ENCODE peak calls at places on chromosomes 3 and 15, in four cellular contexts. L is endothelial cell of umbilical vein, P is HCT116, M is uterus. V is an unnamed sample. For H3K4me1, the result is how much of the 10 kb centered on the place peaks cover.

GRCh38 chr3:17494117-17494809 is 248.2 kb downstream of the TBC1D5 start:
- DNase-seq in L (no peak), M (no peak), P (no peak), V (no peak)

GRCh38 chr3:189727898-189728297 is 96.7 kb downstream of the TP63 start:
- DNase-seq in M (no peak), L (no peak), P (no peak), V (no peak)

GRCh38 chr3:146625117-146625775 is 20.1 kb upstream of the PLSCR5 start:
- DNase-seq in M (no peak), L (peak), P (no peak), V (no peak)

GRCh38 chr3:184565421-184566211 is 4.0 kb downstream of the EPHB3 start:
- DNase-seq in P (peak), L (no peak), M (peak), V (peak)

GRCh38 chr3:195873971-195874370 is 34.4 kb downstream of the TNK2 start:
- DNase-seq in P (no peak), L (no peak), M (no peak), V (peak)

GRCh38 chr3:128483657-128484403 is 9.2 kb downstream of the GATA2 start:
- DNase-seq in M (peak), P (no peak), L (peak), V (no peak)

GRCh38 chr3:52032702-52033408 is 23.5 kb downstream of the DUSP7 start:
- DNase-seq in L (no peak), P (no peak), M (no peak), V (no peak)

GRCh38 chr3:25713316-25713967 is 48.7 kb upstream of the TOP2B start:
- DNase-seq in L (no peak), M (no peak), P (no peak), V (no peak)

GRCh38 chr3:136617123-136617700 is 135.0 kb downstream of the STAG1 start:
- DNase-seq in P (no peak), L (no peak), M (no peak), V (no peak)

GRCh38 chr3:156471431-156471830 is 83.5 kb downstream of the SSR3 start:
- DNase-seq in M (no peak), L (peak), P (no peak), V (no peak)

GRCh38 chr15:71411538-71412482 is 296.5 kb downstream of the THSD4 start:
- DNase-seq in M (peak), L (peak), P (no peak), V (peak)

GRCh38 chr15:62454567-62455172 is 289.6 kb upstream of the C2CD4B start:
- DNase-seq in M (no peak), P (no peak), L (no peak), V (no peak)

GRCh38 chr15:63465104-63465503 is 39.3 kb upstream of the USP3 start:
- DNase-seq in L (no peak), P (no peak), M (no peak), V (no peak)

GRCh38 chr15:36332301-36332700 is 247.1 kb upstream of the CDIN1 start:
- DNase-seq in L (no peak), M (no peak), P (no peak), V (no peak)

GRCh38 chr15:25246641-25247417 is 192.0 kb downstream of the UBE3A start:
- DNase-seq in P (no peak), L (no peak), M (peak), V (peak)

GRCh38 chr15:96160269-96160668 is 170.2 kb upstream of the NR2F2 start:
- DNase-seq in P (no peak), L (peak), M (peak), V (peak)

GRCh38 chr3:75321060-75321459 is 343.1 kb upstream of the FRG2C start:
- DNase-seq in P (no peak), M (no peak), L (no peak), V (no peak)

GRCh38 chr3:158642005-158642404 is 2.3 kb upstream of the GFM1 start:
- DNase-seq in P (no peak), M (no peak), L (no peak), V (no peak)

GRCh38 chr15:54208786-54209185 is 230.5 kb downstream of the UNC13C start:
- DNase-seq in L (no peak), P (no peak), M (no peak), V (no peak)

GRCh38 chr3:8201886-8202285 is 299.7 kb upstream of the LMCD1 start:
- DNase-seq in M (no peak), L (no peak), P (no peak), V (no peak)

GRCh38 chr15:90101969-90102890 is at the start of gene IDH2:
- DNase-seq in P (peak), L (peak), M (peak), V (peak)

GRCh38 chr15:90106522-90107117 is 4.4 kb upstream of the IDH2 start:
- DNase-seq in M (peak), P (no peak), L (peak), V (no peak)

GRCh38 chr15:90104551-90104950 is 2.3 kb upstream of the IDH2 start:
- DNase-seq in L (no peak), M (no peak), P (no peak), V (peak)

GRCh38 chr15:90103669-90104329 is 1.5 kb upstream of the IDH2 start:
- DNase-seq in L (no peak), M (no peak), P (no peak), V (peak)

GRCh38 chr15:90105521-90105920 is 3.3 kb upstream of the IDH2 start:
- DNase-seq in L (no peak), P (no peak), M (no peak), V (no peak)
- H3K27ac ChIP-seq in L (no peak), P (no peak), M (no peak), V (peak)

GRCh38 chr3:50259432-50260026 is 9.4 kb upstream of the SEMA3B start:
- DNase-seq in L (no peak), P (no peak), M (no peak), V (no peak)

GRCh38 chr3:50260942-50261441 is 8.0 kb upstream of the SEMA3B start:
- DNase-seq in M (no peak), L (no peak), P (no peak), V (no peak)

GRCh38 chr3:50258979-50259378 is 10.0 kb upstream of the SEMA3B start:
- DNase-seq in P (no peak), L (no peak), M (no peak), V (no peak)

GRCh38 chr3:50261505-50261904 is 7.4 kb upstream of the SEMA3B start:
- DNase-seq in P (no peak), L (no peak), M (no peak), V (no peak)

DNA sequence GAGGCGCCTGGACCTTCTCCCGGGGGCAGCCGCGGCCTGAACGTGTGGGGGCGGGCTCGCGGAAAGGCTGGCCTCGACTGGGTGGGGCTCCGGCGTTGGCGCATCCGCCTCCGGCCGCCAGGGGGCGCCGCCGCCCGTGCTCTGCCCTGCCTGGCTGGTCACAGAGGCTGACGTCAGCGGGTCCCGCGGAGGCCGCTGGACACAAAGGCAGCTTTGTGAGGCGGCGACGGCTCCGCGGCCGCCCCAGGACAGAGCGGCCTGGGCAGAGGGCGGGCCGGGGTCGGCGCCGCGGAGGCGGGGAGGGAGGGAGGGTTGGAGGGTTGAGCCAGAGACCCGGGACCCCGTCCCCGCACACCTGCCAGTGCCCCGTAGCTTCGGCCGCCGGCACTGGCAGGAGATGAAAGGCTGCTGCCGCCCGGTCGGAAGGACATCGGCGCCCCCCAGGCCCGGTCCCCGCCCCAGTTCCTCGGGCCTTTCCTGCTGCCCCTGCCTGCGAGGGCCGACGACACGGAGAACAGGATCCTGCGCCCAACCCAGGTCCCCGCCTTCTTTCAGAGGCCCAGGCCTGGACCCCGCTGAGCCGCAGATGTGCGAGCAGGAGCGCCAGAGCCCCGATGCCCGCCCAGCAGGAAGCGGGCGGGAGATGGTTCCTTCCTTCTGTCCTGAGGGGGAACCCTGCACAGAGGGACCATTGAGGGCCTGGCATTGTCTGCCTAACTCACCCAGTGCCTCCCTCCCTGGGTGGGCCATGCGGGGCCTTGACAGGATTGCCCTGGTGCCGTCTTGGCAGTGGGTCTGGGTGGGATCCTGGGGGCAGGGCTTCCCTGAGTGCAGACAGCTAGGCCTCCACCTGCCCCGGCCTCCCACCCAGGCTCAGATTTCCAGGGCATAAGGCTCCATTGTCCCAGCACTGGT is 8.7 kb upstream of the SEMA3B start:
- DNase-seq in L (peak), P (no peak), M (peak), V (peak)
- TF ChIP-seq POLR2A in L (peak), P (no peak), M (peak), V (no peak)

DNA sequence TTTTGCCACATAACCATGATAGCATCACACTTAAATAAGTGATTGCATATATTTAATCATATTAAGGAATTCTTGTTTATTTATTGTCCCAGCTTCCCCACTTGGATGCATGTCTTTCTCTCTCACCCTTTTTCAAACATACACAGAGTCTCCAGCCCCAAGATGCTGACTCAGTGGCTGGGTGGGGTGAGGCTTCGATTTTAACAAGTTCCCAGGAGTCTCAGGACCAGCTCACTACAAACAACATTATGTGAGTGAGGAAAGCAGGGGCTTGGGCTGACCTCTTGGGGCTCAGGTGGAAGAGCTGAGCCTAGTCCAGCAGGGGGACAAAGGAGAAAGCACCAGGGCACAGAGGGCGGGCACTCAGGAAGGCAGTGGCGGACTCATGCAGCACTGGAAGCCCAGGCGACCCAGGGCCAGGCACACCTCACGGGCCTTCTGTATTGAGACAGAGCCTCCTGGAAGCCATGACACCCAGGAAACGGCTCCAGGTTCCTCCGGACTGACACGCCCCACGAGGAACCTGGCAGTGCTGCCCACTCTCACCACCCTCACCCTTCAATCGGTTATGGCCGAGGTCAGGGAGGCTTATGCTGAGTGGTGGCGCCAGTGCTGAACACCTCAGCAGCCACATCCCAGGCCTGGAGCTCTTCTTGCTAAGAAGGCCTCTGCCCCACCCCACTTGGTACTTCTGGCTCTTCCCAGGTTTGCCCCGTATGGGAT is 97.4 kb downstream of the LRIG1 start:
- DNase-seq in M (no peak), L (no peak), P (no peak), V (no peak)
- H3K4me1 ChIP-seq in M (under half), L (under half), P (under half), V (under half)

GRCh38 chr15:78209646-78210348 is 24.6 kb downstream of the ACSBG1 start:
- DNase-seq in M (no peak), P (no peak), L (no peak), V (peak)

GRCh38 chr15:78208887-78209645 is 25.3 kb downstream of the ACSBG1 start:
- DNase-seq in L (no peak), P (no peak), M (no peak), V (peak)

GRCh38 chr15:78212008-78212407 is 22.4 kb downstream of the ACSBG1 start:
- DNase-seq in M (no peak), P (no peak), L (no peak), V (peak)

GRCh38 chr15:78211189-78211921 is 23.0 kb downstream of the ACSBG1 start:
- DNase-seq in M (no peak), L (no peak), P (no peak), V (peak)

GRCh38 chr15:78210349-78210717 is 24.0 kb downstream of the ACSBG1 start:
- DNase-seq in P (no peak), L (no peak), M (no peak), V (peak)
- H3K27ac ChIP-seq in P (no peak), L (no peak), M (no peak), V (peak)

GRCh38 chr3:139476348-139476747 is at the start of gene RBP2:
- DNase-seq in P (no peak), L (no peak), M (no peak), V (no peak)
- TF ChIP-seq POLR2A in P (no peak), L (no peak), M (no peak), V (no peak)

GRCh38 chr3:172513488-172513887 is 9.7 kb downstream of the TNFSF10 start:
- DNase-seq in L (peak), P (no peak), M (no peak), V (no peak)

GRCh38 chr3:172514678-172515077 is 8.6 kb downstream of the TNFSF10 start:
- DNase-seq in M (no peak), P (no peak), L (no peak), V (no peak)

GRCh38 chr3:172515130-172515918 is 7.9 kb downstream of the TNFSF10 start:
- DNase-seq in L (peak), P (no peak), M (no peak), V (no peak)

GRCh38 chr3:172512363-172512762 is 10.9 kb downstream of the TNFSF10 start:
- DNase-seq in M (no peak), P (no peak), L (peak), V (peak)

GRCh38 chr3:172511783-172512357 is 11.4 kb downstream of the TNFSF10 start:
- DNase-seq in P (no peak), L (no peak), M (no peak), V (no peak)
- H3K4me1 ChIP-seq in P (under half), L (under half), M (under half), V (half or more)

DNA sequence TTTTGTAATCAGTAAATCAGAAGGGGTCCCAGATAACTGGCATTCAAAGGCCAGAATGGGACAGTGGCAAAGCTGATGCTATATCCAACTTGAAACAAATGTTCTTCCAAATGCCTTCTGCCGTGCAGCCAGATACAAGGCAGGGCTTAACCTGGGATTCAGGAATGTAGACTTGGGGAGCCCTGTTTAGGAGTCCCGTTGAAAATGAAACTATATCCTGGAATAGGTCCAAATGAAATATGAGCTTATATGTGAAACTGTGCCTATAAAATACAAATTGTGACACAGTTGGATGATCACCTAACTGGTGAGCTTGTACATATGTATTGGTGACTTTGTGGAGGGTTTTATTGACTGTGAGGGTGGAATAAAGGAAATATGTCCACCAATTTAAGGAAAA is 28.7 kb downstream of the FRMD4B start:
- DNase-seq in L (no peak), M (no peak), P (no peak), V (no peak)
- H3K27ac ChIP-seq in L (no peak), M (no peak), P (no peak), V (no peak)

V was measured in stomach.